ENCODE peak calls at places on chromosomes 12 and 14, in nine cellular contexts. D, M, U, O, F, Q, A, K and T are unnamed samples.

GRCh38 chr12:132257206-132257954 is 72.0 kb downstream of the GALNT9 start:
- DNase-seq in D (no peak), M (no peak), U (no peak), O (peak), F (no peak), Q (no peak), A (no peak), K (no peak), T (no peak)

GRCh38 chr12:106030210-106031175 is 108.3 kb downstream of the NUAK1 start:
- DNase-seq in D (no peak), M (no peak), U (peak), O (no peak), F (no peak), Q (peak), A (no peak), K (no peak), T (no peak)

GRCh38 chr12:120365675-120366340 is 3.2 kb downstream of the MSI1 start:
- DNase-seq in D (no peak), M (no peak), U (no peak), O (no peak), F (no peak), Q (no peak), A (no peak), K (no peak), T (no peak)

GRCh38 chr14:55101698-55102097 is 27.4 kb upstream of the LGALS3 start:
- DNase-seq in D (no peak), M (no peak), U (no peak), O (no peak), F (no peak), Q (no peak), A (no peak), K (no peak), T (no peak)

GRCh38 chr14:22040781-22041125 is 367.1 kb upstream of the OR4E1 start:
- DNase-seq in D (no peak), M (no peak), U (no peak), O (no peak), F (no peak), Q (no peak), A (no peak), K (no peak), T (no peak)

GRCh38 chr12:72282721-72283120 is 10.6 kb downstream of the TRHDE start:
- DNase-seq in D (no peak), M (no peak), U (no peak), O (no peak), F (no peak), Q (no peak), A (peak), K (no peak), T (no peak)

GRCh38 chr12:11727133-11727664 is 77.7 kb downstream of the ETV6 start:
- DNase-seq in D (peak), M (peak), U (no peak), O (no peak), F (no peak), Q (no peak), A (no peak), K (no peak), T (peak)

GRCh38 chr12:57755194-57755453 is 221 bp downstream of the MARCHF9 start:
- DNase-seq in D (no peak), M (no peak), U (no peak), O (no peak), F (no peak), Q (no peak), A (no peak), K (no peak), T (no peak)

GRCh38 chr14:22276913-22277816 is 311.9 kb downstream of the DAD1 start:
- DNase-seq in D (no peak), M (no peak), U (no peak), O (no peak), F (no peak), Q (no peak), A (peak), K (no peak), T (no peak)

GRCh38 chr14:76836029-76836630 is 9.9 kb downstream of the LRRC74A start:
- DNase-seq in D (no peak), M (no peak), U (no peak), O (no peak), F (no peak), Q (no peak), A (no peak), K (peak), T (no peak)

GRCh38 chr12:121797937-121798801 is 4.7 kb upstream of the RHOF start:
- DNase-seq in D (no peak), M (no peak), U (no peak), O (peak), F (no peak), Q (no peak), A (no peak), K (peak), T (no peak)

GRCh38 chr12:106897082-106897481 is 58.6 kb upstream of the TMEM263 start:
- DNase-seq in D (no peak), M (no peak), U (no peak), O (no peak), F (no peak), Q (no peak), A (peak), K (no peak), T (no peak)

GRCh38 chr12:6915023-6915788 is 826 bp downstream of the ENO2 start:
- DNase-seq in D (no peak), M (peak), U (no peak), O (no peak), F (no peak), Q (no peak), A (no peak), K (no peak), T (no peak)

GRCh38 chr14:71693373-71693772 is 238.9 kb upstream of the RGS6 start:
- DNase-seq in D (no peak), M (no peak), U (peak), O (no peak), F (no peak), Q (no peak), A (no peak), K (no peak), T (no peak)

GRCh38 chr14:92973265-92973797 is 50.4 kb downstream of the CHGA start:
- DNase-seq in D (no peak), M (no peak), U (no peak), O (peak), F (no peak), Q (no peak), A (peak), K (peak), T (peak)

GRCh38 chr12:51926064-51926632 is 18.8 kb downstream of the ACVRL1 start:
- DNase-seq in D (no peak), M (no peak), U (no peak), O (no peak), F (no peak), Q (no peak), A (no peak), K (no peak), T (no peak)

GRCh38 chr12:98998697-98999299 is 353.7 kb downstream of the APAF1 start:
- DNase-seq in D (no peak), M (no peak), U (no peak), O (no peak), F (no peak), Q (no peak), A (peak), K (no peak), T (no peak)

GRCh38 chr12:89542912-89543592 is 17.2 kb upstream of the POC1B start:
- DNase-seq in D (peak), M (peak), U (peak), O (peak), F (peak), Q (peak), A (peak), K (peak), T (peak)

GRCh38 chr14:100084591-100084990 is 19.4 kb downstream of the EVL start:
- DNase-seq in D (no peak), M (no peak), U (no peak), O (no peak), F (no peak), Q (no peak), A (no peak), K (no peak), T (no peak)

GRCh38 chr14:63493246-63493645 is 49.9 kb downstream of the PPP2R5E start:
- DNase-seq in D (no peak), M (no peak), U (no peak), O (no peak), F (no peak), Q (no peak), A (peak), K (no peak), T (no peak)